ENCODE peak calls at places on chromosomes 5 and 9, in eight cellular contexts. One of them, this sample, is unnamed.
A peak's percentile ranks its signal among the peaks of the same experiment; 100 is the strongest.

GRCh38 chr5:43981556-43981955 is 378.6 kb downstream of the NNT start:
- DNase-seq in T follicular helper cell: no peak
- DNase-seq in Panc1: no peak
- DNase-seq in C1 segment of cervical spinal cord: no peak
- DNase-seq in HFFc6: no peak
- DNase-seq in LHCN-M2: no peak
- DNase-seq in aorta: no peak
- DNase-seq in Peyer's patch: no peak
- DNase-seq in this sample: no peak

GRCh38 chr5:158195811-158196210 is 336.9 kb upstream of the CLINT1 start:
- DNase-seq in T follicular helper cell: no peak
- DNase-seq in Panc1: no peak
- DNase-seq in C1 segment of cervical spinal cord: no peak
- DNase-seq in HFFc6: no peak
- DNase-seq in LHCN-M2: no peak
- DNase-seq in aorta: no peak
- DNase-seq in Peyer's patch: no peak
- DNase-seq in this sample: no peak

GRCh38 chr9:110977259-110977709 is 61.0 kb downstream of the LPAR1 start:
- DNase-seq in T follicular helper cell: no peak
- DNase-seq in Panc1: peak; percentile 20
- DNase-seq in C1 segment of cervical spinal cord: no peak
- DNase-seq in HFFc6: peak; percentile 58
- DNase-seq in LHCN-M2: peak; percentile 87
- DNase-seq in aorta: no peak
- DNase-seq in Peyer's patch: no peak
- DNase-seq in this sample: peak; percentile 79

GRCh38 chr5:169636477-169637084 is 494 bp upstream of the DOCK2 start:
- DNase-seq in T follicular helper cell: no peak
- DNase-seq in Panc1: no peak
- DNase-seq in C1 segment of cervical spinal cord: no peak
- DNase-seq in HFFc6: no peak
- DNase-seq in LHCN-M2: no peak
- DNase-seq in aorta: no peak
- DNase-seq in Peyer's patch: no peak
- DNase-seq in this sample: no peak

GRCh38 chr9:133483611-133484010 is 4.7 kb upstream of the SLC2A6 start:
- DNase-seq in T follicular helper cell: no peak
- DNase-seq in Panc1: no peak
- DNase-seq in C1 segment of cervical spinal cord: no peak
- DNase-seq in HFFc6: no peak
- DNase-seq in LHCN-M2: no peak
- DNase-seq in aorta: peak; percentile 10
- DNase-seq in Peyer's patch: no peak
- DNase-seq in this sample: no peak

GRCh38 chr5:141814064-141814982 is 63.9 kb downstream of the PCDH1 start:
- DNase-seq in T follicular helper cell: peak; percentile 1
- DNase-seq in Panc1: peak; percentile 22
- DNase-seq in C1 segment of cervical spinal cord: peak; percentile 41
- DNase-seq in HFFc6: no peak
- DNase-seq in LHCN-M2: no peak
- DNase-seq in aorta: no peak
- DNase-seq in Peyer's patch: peak; percentile 26
- DNase-seq in this sample: peak; percentile 36

GRCh38 chr5:619444-619843 is 7.3 kb downstream of the CEP72 start:
- DNase-seq in T follicular helper cell: no peak
- DNase-seq in Panc1: no peak
- DNase-seq in C1 segment of cervical spinal cord: no peak
- DNase-seq in HFFc6: no peak
- DNase-seq in LHCN-M2: no peak
- DNase-seq in aorta: no peak
- DNase-seq in Peyer's patch: no peak
- DNase-seq in this sample: no peak

GRCh38 chr5:123809594-123810172 is 297.7 kb downstream of the CSNK1G3 start:
- DNase-seq in T follicular helper cell: no peak
- DNase-seq in Panc1: no peak
- DNase-seq in C1 segment of cervical spinal cord: no peak
- DNase-seq in HFFc6: no peak
- DNase-seq in LHCN-M2: no peak
- DNase-seq in aorta: no peak
- DNase-seq in Peyer's patch: no peak
- DNase-seq in this sample: no peak

GRCh38 chr9:91817493-91818225 is 132.4 kb downstream of the ROR2 start:
- DNase-seq in T follicular helper cell: no peak
- DNase-seq in Panc1: no peak
- DNase-seq in C1 segment of cervical spinal cord: no peak
- DNase-seq in HFFc6: peak; percentile 54
- DNase-seq in LHCN-M2: no peak
- DNase-seq in aorta: no peak
- DNase-seq in Peyer's patch: no peak
- DNase-seq in this sample: no peak

GRCh38 chr5:72177538-72177937 is 70.3 kb downstream of the MAP1B start:
- DNase-seq in T follicular helper cell: no peak
- DNase-seq in Panc1: no peak
- DNase-seq in C1 segment of cervical spinal cord: no peak
- DNase-seq in HFFc6: no peak
- DNase-seq in LHCN-M2: no peak
- DNase-seq in aorta: no peak
- DNase-seq in Peyer's patch: no peak
- DNase-seq in this sample: no peak

GRCh38 chr5:87499478-87500410 is 87.0 kb upstream of the CCNH start:
- DNase-seq in T follicular helper cell: no peak
- DNase-seq in Panc1: no peak
- DNase-seq in C1 segment of cervical spinal cord: no peak
- DNase-seq in HFFc6: no peak
- DNase-seq in LHCN-M2: peak; percentile 22
- DNase-seq in aorta: no peak
- DNase-seq in Peyer's patch: no peak
- DNase-seq in this sample: no peak

GRCh38 chr9:105296445-105296844 is 52.0 kb downstream of the SLC44A1 start:
- DNase-seq in T follicular helper cell: no peak
- DNase-seq in Panc1: no peak
- DNase-seq in C1 segment of cervical spinal cord: no peak
- DNase-seq in HFFc6: no peak
- DNase-seq in LHCN-M2: no peak
- DNase-seq in aorta: no peak
- DNase-seq in Peyer's patch: no peak
- DNase-seq in this sample: no peak

GRCh38 chr5:761854-762685 is 22.5 kb downstream of the ZDHHC11B start:
- DNase-seq in T follicular helper cell: no peak
- DNase-seq in Panc1: no peak
- DNase-seq in C1 segment of cervical spinal cord: peak; percentile 26
- DNase-seq in HFFc6: no peak
- DNase-seq in LHCN-M2: no peak
- DNase-seq in aorta: peak; percentile 49
- DNase-seq in Peyer's patch: no peak
- DNase-seq in this sample: no peak

GRCh38 chr9:34190996-34191892 is 12.4 kb downstream of the UBAP1 start:
- DNase-seq in T follicular helper cell: no peak
- DNase-seq in Panc1: no peak
- DNase-seq in C1 segment of cervical spinal cord: no peak
- DNase-seq in HFFc6: peak; percentile 34
- DNase-seq in LHCN-M2: peak; percentile 40
- DNase-seq in aorta: no peak
- DNase-seq in Peyer's patch: no peak
- DNase-seq in this sample: no peak

GRCh38 chr9:26768196-26768595 is 124.4 kb downstream of the CAAP1 start:
- DNase-seq in T follicular helper cell: no peak
- DNase-seq in Panc1: no peak
- DNase-seq in C1 segment of cervical spinal cord: no peak
- DNase-seq in HFFc6: no peak
- DNase-seq in LHCN-M2: no peak
- DNase-seq in aorta: no peak
- DNase-seq in Peyer's patch: no peak
- DNase-seq in this sample: no peak

GRCh38 chr5:159533197-159533596 is 202.9 kb upstream of the IL12B start:
- DNase-seq in T follicular helper cell: no peak
- DNase-seq in Panc1: no peak
- DNase-seq in C1 segment of cervical spinal cord: no peak
- DNase-seq in HFFc6: peak; percentile 79
- DNase-seq in LHCN-M2: no peak
- DNase-seq in aorta: no peak
- DNase-seq in Peyer's patch: no peak
- DNase-seq in this sample: no peak

GRCh38 chr9:79567671-79568098 is 4.1 kb upstream of the TLE4 start:
- DNase-seq in T follicular helper cell: no peak
- DNase-seq in Panc1: no peak
- DNase-seq in C1 segment of cervical spinal cord: no peak
- DNase-seq in HFFc6: peak; percentile 36
- DNase-seq in LHCN-M2: no peak
- DNase-seq in aorta: no peak
- DNase-seq in Peyer's patch: no peak
- DNase-seq in this sample: no peak

GRCh38 chr5:53922508-53923498 is 362.4 kb downstream of the NDUFS4 start:
- DNase-seq in T follicular helper cell: no peak
- DNase-seq in Panc1: no peak
- DNase-seq in C1 segment of cervical spinal cord: no peak
- DNase-seq in HFFc6: no peak
- DNase-seq in LHCN-M2: no peak
- DNase-seq in aorta: no peak
- DNase-seq in Peyer's patch: no peak
- DNase-seq in this sample: no peak

GRCh38 chr5:154528005-154528594 is 50.1 kb upstream of the HAND1 start:
- DNase-seq in T follicular helper cell: no peak
- DNase-seq in Panc1: no peak
- DNase-seq in C1 segment of cervical spinal cord: no peak
- DNase-seq in HFFc6: no peak
- DNase-seq in LHCN-M2: no peak
- DNase-seq in aorta: no peak
- DNase-seq in Peyer's patch: no peak
- DNase-seq in this sample: no peak

GRCh38 chr9:97415146-97415545 is 3.2 kb downstream of the TDRD7 start:
- DNase-seq in T follicular helper cell: no peak
- DNase-seq in Panc1: no peak
- DNase-seq in C1 segment of cervical spinal cord: no peak
- DNase-seq in HFFc6: no peak
- DNase-seq in LHCN-M2: no peak
- DNase-seq in aorta: no peak
- DNase-seq in Peyer's patch: no peak
- DNase-seq in this sample: no peak

GRCh38 chr9:133702798-133703570 is 35.2 kb downstream of the SARDH start:
- DNase-seq in T follicular helper cell: peak; percentile 19
- DNase-seq in Panc1: no peak
- DNase-seq in C1 segment of cervical spinal cord: no peak
- DNase-seq in HFFc6: no peak
- DNase-seq in LHCN-M2: no peak
- DNase-seq in aorta: peak; percentile 47
- DNase-seq in Peyer's patch: no peak
- DNase-seq in this sample: no peak

GRCh38 chr9:13915591-13916301 is 398.2 kb downstream of the NFIB start:
- DNase-seq in T follicular helper cell: no peak
- DNase-seq in Panc1: no peak
- DNase-seq in C1 segment of cervical spinal cord: no peak
- DNase-seq in HFFc6: no peak
- DNase-seq in LHCN-M2: peak; percentile 13
- DNase-seq in aorta: no peak
- DNase-seq in Peyer's patch: no peak
- DNase-seq in this sample: no peak

GRCh38 chr5:167250996-167251395 is 1040.4 kb upstream of the WWC1 start:
- DNase-seq in T follicular helper cell: no peak
- DNase-seq in Panc1: no peak
- DNase-seq in C1 segment of cervical spinal cord: no peak
- DNase-seq in HFFc6: no peak
- DNase-seq in LHCN-M2: no peak
- DNase-seq in aorta: no peak
- DNase-seq in Peyer's patch: no peak
- DNase-seq in this sample: no peak

GRCh38 chr9:89999534-90000370 is 394.9 kb downstream of the GADD45G start:
- DNase-seq in T follicular helper cell: no peak
- DNase-seq in Panc1: no peak
- DNase-seq in C1 segment of cervical spinal cord: peak; percentile 33
- DNase-seq in HFFc6: no peak
- DNase-seq in LHCN-M2: peak; percentile 70
- DNase-seq in aorta: peak; percentile 87
- DNase-seq in Peyer's patch: peak; percentile 80
- DNase-seq in this sample: no peak

GRCh38 chr9:128081052-128081451 is 13.0 kb downstream of the SLC25A25 start:
- DNase-seq in T follicular helper cell: no peak
- DNase-seq in Panc1: no peak
- DNase-seq in C1 segment of cervical spinal cord: no peak
- DNase-seq in HFFc6: peak; percentile 73
- DNase-seq in LHCN-M2: peak; percentile 98
- DNase-seq in aorta: no peak
- DNase-seq in Peyer's patch: no peak
- DNase-seq in this sample: no peak

GRCh38 chr5:53360811-53361210 is 119.6 kb upstream of the FST start:
- DNase-seq in T follicular helper cell: no peak
- DNase-seq in Panc1: no peak
- DNase-seq in C1 segment of cervical spinal cord: no peak
- DNase-seq in HFFc6: peak; percentile 75
- DNase-seq in LHCN-M2: peak; percentile 91
- DNase-seq in aorta: no peak
- DNase-seq in Peyer's patch: no peak
- DNase-seq in this sample: peak; percentile 4

GRCh38 chr5:181224390-181225234 is 1.5 kb downstream of the TRIM41 start:
- DNase-seq in T follicular helper cell: no peak
- DNase-seq in Panc1: no peak
- DNase-seq in C1 segment of cervical spinal cord: no peak
- DNase-seq in HFFc6: no peak
- DNase-seq in LHCN-M2: no peak
- DNase-seq in aorta: no peak
- DNase-seq in Peyer's patch: peak; percentile 66
- DNase-seq in this sample: no peak